ENCODE peak calls at places on chromosomes 3 and 15, in four cellular contexts. One of them, this sample, is unnamed.

GRCh38 chr3:166265153-166265552 is 427.9 kb upstream of the BCHE start:
- DNase-seq in GM20000: no peak
- DNase-seq in EL: no peak
- DNase-seq in cortex of kidney: no peak
- DNase-seq in this sample: no peak

GRCh38 chr3:123877965-123878364 is 6.2 kb downstream of the MYLK start:
- DNase-seq in cortex of kidney: no peak
- DNase-seq in EL: no peak
- DNase-seq in GM20000: no peak
- DNase-seq in this sample: no peak

GRCh38 chr3:50445919-50446318 is 57.5 kb downstream of the CACNA2D2 start:
- DNase-seq in EL: no peak
- DNase-seq in cortex of kidney: no peak
- DNase-seq in GM20000: no peak
- DNase-seq in this sample: no peak

GRCh38 chr3:117398166-117398954 is 688.8 kb downstream of the TUSC7 start:
- DNase-seq in cortex of kidney: no peak
- DNase-seq in EL: no peak
- DNase-seq in GM20000: no peak
- DNase-seq in this sample: no peak

GRCh38 chr3:9867106-9867505 is 12.9 kb downstream of the CIDEC start:
- DNase-seq in cortex of kidney: no peak
- DNase-seq in EL: no peak
- DNase-seq in GM20000: no peak
- DNase-seq in this sample: no peak

GRCh38 chr15:78837543-78837942 is 26.3 kb upstream of the ADAMTS7 start:
- DNase-seq in GM20000: no peak
- DNase-seq in cortex of kidney: no peak
- DNase-seq in EL: no peak
- DNase-seq in this sample: no peak

GRCh38 chr3:141273700-141274410 is 42.2 kb downstream of the PXYLP1 start:
- DNase-seq in EL: no peak
- DNase-seq in cortex of kidney: no peak
- DNase-seq in GM20000: no peak
- DNase-seq in this sample: no peak

GRCh38 chr3:15979490-15979889 is 181.7 kb upstream of the ANKRD28 start:
- DNase-seq in GM20000: no peak
- DNase-seq in cortex of kidney: no peak
- DNase-seq in EL: no peak
- DNase-seq in this sample: no peak

GRCh38 chr3:187243933-187244564 is 46.8 kb downstream of the RTP1 start:
- DNase-seq in GM20000: no peak
- DNase-seq in EL: no peak
- DNase-seq in cortex of kidney: no peak
- DNase-seq in this sample: no peak

GRCh38 chr3:109050591-109051167 is 67.3 kb downstream of the MORC1 start:
- DNase-seq in GM20000: peak
- DNase-seq in cortex of kidney: no peak
- DNase-seq in EL: peak
- DNase-seq in this sample: no peak

GRCh38 chr3:87793322-87793877 is 265.4 kb downstream of the CGGBP1 start:
- DNase-seq in cortex of kidney: no peak
- DNase-seq in EL: no peak
- DNase-seq in GM20000: no peak
- DNase-seq in this sample: no peak

GRCh38 chr3:34005886-34006285 is 207.5 kb downstream of the PDCD6IP start:
- DNase-seq in cortex of kidney: no peak
- DNase-seq in EL: peak
- DNase-seq in GM20000: no peak
- DNase-seq in this sample: no peak

GRCh38 chr3:11624161-11624560 is 19.6 kb downstream of the VGLL4 start:
- DNase-seq in EL: no peak
- DNase-seq in cortex of kidney: no peak
- DNase-seq in GM20000: peak
- DNase-seq in this sample: no peak

GRCh38 chr15:90840954-90841353 is 27.4 kb upstream of the FURIN start:
- DNase-seq in GM20000: no peak
- DNase-seq in cortex of kidney: no peak
- DNase-seq in EL: no peak
- DNase-seq in this sample: no peak